ENCODE peak calls at places on chromosome 18, in four cellular contexts. A, E, U and B are unnamed samples.

GRCh38 chr18:46754661-46755292 is 2.1 kb downstream of the ST8SIA5 start:
- DNase-seq in E (no peak), A (no peak), U (no peak), B (peak)

GRCh38 chr18:45771587-45771986 is 47.6 kb downstream of the SLC14A1 start:
- DNase-seq in A (no peak), U (no peak), E (no peak), B (no peak)

GRCh38 chr18:11260963-11261441 is 111.6 kb upstream of the PIEZO2 start:
- DNase-seq in E (no peak), A (no peak), U (no peak), B (no peak)

GRCh38 chr18:28581503-28582169 is 404.7 kb upstream of the CDH2 start:
- DNase-seq in U (no peak), A (no peak), E (no peak), B (peak)

GRCh38 chr18:67243799-67244587 is 272.5 kb downstream of the DSEL start:
- DNase-seq in U (no peak), E (no peak), A (no peak), B (no peak)

GRCh38 chr18:8654482-8655451 is 45.5 kb downstream of the RAB12 start:
- DNase-seq in U (no peak), A (no peak), E (no peak), B (no peak)

GRCh38 chr18:26714739-26715138 is 150.8 kb downstream of the AQP4 start:
- DNase-seq in U (no peak), E (no peak), A (peak), B (no peak)

GRCh38 chr18:45738660-45739059 is 14.7 kb downstream of the SLC14A1 start:
- DNase-seq in U (no peak), A (no peak), E (no peak), B (no peak)

GRCh38 chr18:11310476-11311086 is 161.2 kb upstream of the PIEZO2 start:
- DNase-seq in U (peak), E (no peak), A (peak), B (peak)

GRCh38 chr18:6370410-6370809 is 44.3 kb downstream of the L3MBTL4 start:
- DNase-seq in U (no peak), A (no peak), E (no peak), B (no peak)

GRCh38 chr18:62942578-62942977 is 227.2 kb downstream of the PHLPP1 start:
- DNase-seq in U (no peak), A (no peak), E (no peak), B (no peak)

GRCh38 chr18:6118080-6118479 is 222.8 kb upstream of the TMEM200C start:
- DNase-seq in E (no peak), A (no peak), U (no peak), B (no peak)

GRCh38 chr18:59954746-59955145 is 55.0 kb downstream of the PMAIP1 start:
- DNase-seq in E (no peak), A (no peak), U (no peak), B (no peak)

GRCh38 chr18:35508746-35509338 is 11.1 kb upstream of the INO80C start:
- DNase-seq in U (no peak), A (no peak), E (no peak), B (no peak)

GRCh38 chr18:54192900-54193299 is 31.6 kb downstream of the MBD2 start:
- DNase-seq in A (no peak), E (no peak), U (no peak), B (no peak)

GRCh38 chr18:76991021-76991688 is 141.4 kb downstream of the MBP start:
- DNase-seq in U (no peak), E (no peak), A (no peak), B (no peak)

GRCh38 chr18:3093624-3094354 is 80.8 kb upstream of the LPIN2 start:
- DNase-seq in E (no peak), A (no peak), U (no peak), B (no peak)

GRCh38 chr18:74299746-74300145 is 8.0 kb upstream of the CYB5A start:
- DNase-seq in U (no peak), A (no peak), E (no peak), B (no peak)

GRCh38 chr18:23585007-23585871 is 1.1 kb downstream of the NPC1 start:
- DNase-seq in U (no peak), A (no peak), E (no peak), B (no peak)

GRCh38 chr18:43049021-43049420 is 66.5 kb downstream of the RIT2 start:
- DNase-seq in A (no peak), U (no peak), E (no peak), B (no peak)

GRCh38 chr18:76983184-76983583 is 149.4 kb downstream of the MBP start:
- DNase-seq in U (peak), E (peak), A (peak), B (peak)

GRCh38 chr18:73503326-73503725 is 635.5 kb upstream of the NETO1 start:
- DNase-seq in U (no peak), A (no peak), E (no peak), B (no peak)

GRCh38 chr18:39350916-39351315 is 1785.3 kb upstream of the CELF4 start:
- DNase-seq in U (no peak), E (no peak), A (no peak), B (no peak)

GRCh38 chr18:11963991-11964484 is 17.3 kb upstream of the IMPA2 start:
- DNase-seq in E (no peak), U (no peak), A (no peak), B (no peak)

GRCh38 chr18:11660691-11661090 is 28.4 kb upstream of the GNAL start:
- DNase-seq in E (no peak), A (no peak), U (no peak), B (no peak)

GRCh38 chr18:30132959-30133358 is 909.6 kb downstream of the DSC3 start:
- DNase-seq in A (no peak), U (no peak), E (no peak), B (no peak)

GRCh38 chr18:58325521-58325908 is 281.5 kb downstream of the NEDD4L start:
- DNase-seq in U (no peak), E (no peak), A (no peak), B (no peak)

GRCh38 chr18:26192233-26192632 is 34.0 kb upstream of the TAF4B start:
- DNase-seq in U (no peak), A (no peak), E (no peak), B (no peak)

GRCh38 chr18:22983175-22983574 is 50.0 kb downstream of the RBBP8 start:
- DNase-seq in A (no peak), E (no peak), U (no peak), B (no peak)

GRCh38 chr18:45920367-45920766 is 46.8 kb downstream of the EPG5 start:
- DNase-seq in A (no peak), E (no peak), U (no peak), B (no peak)

GRCh38 chr18:37252342-37252741 is 313.3 kb downstream of the CELF4 start:
- DNase-seq in E (no peak), A (no peak), U (no peak), B (no peak)

GRCh38 chr18:62938006-62938405 is 222.7 kb downstream of the PHLPP1 start:
- DNase-seq in A (no peak), E (no peak), U (no peak), B (no peak)

GRCh38 chr18:28725876-28726275 is 548.9 kb upstream of the CDH2 start:
- DNase-seq in A (no peak), U (no peak), E (no peak), B (no peak)